ENCODE peak calls at places on chromosome 11, in five cellular contexts. H is Calu3, D is BJ, G is A673, Z is epithelial cell of esophagus. J is an unnamed sample.

GRCh38 chr11:26820739-26821138 is 98.9 kb upstream of the SLC5A12 start:
- DNase-seq in Z (peak), H (no peak), G (no peak), D (peak), J (peak)

GRCh38 chr11:114880458-114880857 is 202.1 kb downstream of the NXPE2 start:
- DNase-seq in D (no peak), G (no peak), Z (no peak), H (no peak), J (no peak)

GRCh38 chr11:115630109-115630700 is 126.0 kb upstream of the CADM1 start:
- DNase-seq in H (no peak), Z (no peak), D (no peak), G (no peak), J (no peak)

GRCh38 chr11:28739489-28740280 is 631.5 kb downstream of the METTL15 start:
- DNase-seq in G (no peak), Z (no peak), D (no peak), H (no peak), J (no peak)

GRCh38 chr11:114610984-114611944 is 15.7 kb upstream of the NXPE4 start:
- DNase-seq in H (no peak), D (no peak), G (no peak), Z (peak), J (no peak)

GRCh38 chr11:94734563-94735275 is 33.4 kb upstream of the AMOTL1 start:
- DNase-seq in Z (peak), D (no peak), H (no peak), G (peak), J (no peak)

GRCh38 chr11:126327280-126328000 is 23.6 kb downstream of the DCPS start:
- DNase-seq in G (no peak), H (peak), D (no peak), Z (no peak), J (peak)

GRCh38 chr11:2420502-2421225 is 20.1 kb downstream of the TSSC4 start:
- DNase-seq in G (peak), Z (peak), H (peak), D (no peak), J (no peak)

GRCh38 chr11:69666752-69667536 is 8.2 kb downstream of the LTO1 start:
- DNase-seq in G (no peak), H (no peak), D (no peak), Z (no peak), J (no peak)

GRCh38 chr11:17314232-17314547 is 37.4 kb upstream of the NCR3LG1 start:
- DNase-seq in G (peak), Z (peak), H (no peak), D (peak), J (peak)

GRCh38 chr11:119144825-119145476 is 3.9 kb upstream of the ABCG4 start:
- DNase-seq in G (peak), D (peak), H (peak), Z (peak), J (peak)

GRCh38 chr11:119847836-119848235 is 118.8 kb upstream of the NECTIN1 start:
- DNase-seq in D (no peak), Z (no peak), G (no peak), H (no peak), J (no peak)

GRCh38 chr11:43419460-43419859 is 60.7 kb downstream of the TTC17 start:
- DNase-seq in H (peak), G (peak), D (no peak), Z (peak), J (no peak)

GRCh38 chr11:2734181-2735052 is 34.6 kb upstream of the KCNQ1OT1 start:
- DNase-seq in G (no peak), D (no peak), Z (no peak), H (no peak), J (no peak)

GRCh38 chr11:9982796-9983579 is 311.0 kb downstream of the SBF2 start:
- DNase-seq in G (peak), Z (peak), H (peak), D (no peak), J (no peak)

GRCh38 chr11:77093056-77093891 is 9.4 kb upstream of the OMP start:
- DNase-seq in G (no peak), Z (no peak), D (no peak), H (no peak), J (no peak)

GRCh38 chr11:10022764-10023163 is 271.3 kb downstream of the SBF2 start:
- DNase-seq in Z (no peak), D (no peak), H (no peak), G (no peak), J (no peak)

DNA sequence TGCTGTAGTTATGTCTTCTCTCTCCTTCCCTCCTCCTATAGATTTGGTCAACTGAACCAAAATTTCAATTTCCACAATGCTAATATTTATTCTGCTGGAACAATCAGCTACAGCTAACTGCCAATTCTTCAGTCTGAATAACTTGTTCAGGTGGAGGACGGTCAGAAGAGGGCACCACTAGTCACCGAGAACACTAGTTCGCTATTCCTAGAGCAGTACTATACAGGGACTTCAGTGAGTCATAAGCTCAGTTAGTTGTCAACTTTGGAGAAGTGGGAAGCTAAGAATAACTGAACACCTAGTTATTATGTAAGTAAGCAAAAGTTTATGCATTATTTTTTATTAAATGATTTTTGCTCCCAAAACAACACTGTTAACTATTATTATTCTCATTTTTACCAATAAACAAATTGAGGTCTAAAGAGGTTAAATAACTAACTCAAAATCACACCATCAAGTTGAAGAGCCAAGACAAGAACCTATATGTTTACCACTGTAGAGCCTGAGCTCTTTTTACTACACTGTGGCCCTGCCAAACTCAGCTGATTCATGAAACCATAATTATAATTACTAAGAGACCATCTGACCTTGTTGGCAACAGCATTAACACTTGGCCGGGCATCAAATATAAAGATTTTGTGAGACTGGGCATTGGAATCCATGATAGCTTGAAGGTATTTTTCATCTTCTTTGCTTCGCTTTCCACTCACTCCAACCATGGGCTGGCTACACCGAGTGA is 59.0 kb downstream of the CEP57 start:
- DNase-seq in Z (peak), D (peak), G (peak), H (peak), J (peak)
- TF ChIP-seq CTCF in Z (peak), D (peak), G (peak), H (no peak), J (peak)

DNA sequence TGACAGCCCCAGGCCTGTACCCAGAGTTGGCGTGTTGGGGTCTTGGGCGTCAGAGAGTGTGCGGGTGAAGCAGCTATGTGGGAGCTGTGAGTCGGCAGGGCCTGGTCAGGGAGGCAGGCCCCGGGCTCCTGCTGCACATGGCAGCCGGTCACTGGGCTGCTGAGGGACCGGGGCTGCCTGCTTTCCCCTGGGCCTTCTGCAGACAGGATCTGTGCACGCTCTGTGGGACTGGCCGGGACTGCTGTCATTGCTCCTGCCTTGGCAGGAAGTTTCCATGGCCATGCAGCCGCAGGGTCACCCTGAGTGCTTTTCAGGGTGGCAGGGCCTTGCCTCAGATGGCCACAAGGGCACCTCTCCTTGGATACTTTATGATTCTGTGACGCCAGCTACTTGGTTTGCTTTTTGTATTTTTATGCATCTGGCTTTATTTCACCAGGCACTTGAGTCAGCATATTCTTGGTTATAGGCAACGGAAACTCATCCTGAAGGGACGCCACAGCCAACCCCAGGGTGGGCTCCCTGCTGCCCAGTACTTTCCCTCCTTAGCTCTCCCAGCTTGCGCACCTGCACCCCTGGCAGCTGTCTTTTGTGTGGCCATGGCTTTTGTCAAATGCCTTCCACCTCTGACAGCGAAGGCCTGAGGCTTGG is 52.5 kb downstream of the AP2A2 start:
- DNase-seq in H (no peak), Z (no peak), G (no peak), D (no peak), J (no peak)
- TF ChIP-seq CTCF in H (no peak), Z (no peak), G (no peak), D (no peak), J (no peak)

GRCh38 chr11:110747531-110747930 is 35.3 kb upstream of the ARHGAP20 start:
- DNase-seq in Z (no peak), G (no peak), D (no peak), H (no peak), J (no peak)
- TF ChIP-seq CTCF in Z (no peak), G (no peak), D (no peak), H (no peak), J (no peak)

DNA sequence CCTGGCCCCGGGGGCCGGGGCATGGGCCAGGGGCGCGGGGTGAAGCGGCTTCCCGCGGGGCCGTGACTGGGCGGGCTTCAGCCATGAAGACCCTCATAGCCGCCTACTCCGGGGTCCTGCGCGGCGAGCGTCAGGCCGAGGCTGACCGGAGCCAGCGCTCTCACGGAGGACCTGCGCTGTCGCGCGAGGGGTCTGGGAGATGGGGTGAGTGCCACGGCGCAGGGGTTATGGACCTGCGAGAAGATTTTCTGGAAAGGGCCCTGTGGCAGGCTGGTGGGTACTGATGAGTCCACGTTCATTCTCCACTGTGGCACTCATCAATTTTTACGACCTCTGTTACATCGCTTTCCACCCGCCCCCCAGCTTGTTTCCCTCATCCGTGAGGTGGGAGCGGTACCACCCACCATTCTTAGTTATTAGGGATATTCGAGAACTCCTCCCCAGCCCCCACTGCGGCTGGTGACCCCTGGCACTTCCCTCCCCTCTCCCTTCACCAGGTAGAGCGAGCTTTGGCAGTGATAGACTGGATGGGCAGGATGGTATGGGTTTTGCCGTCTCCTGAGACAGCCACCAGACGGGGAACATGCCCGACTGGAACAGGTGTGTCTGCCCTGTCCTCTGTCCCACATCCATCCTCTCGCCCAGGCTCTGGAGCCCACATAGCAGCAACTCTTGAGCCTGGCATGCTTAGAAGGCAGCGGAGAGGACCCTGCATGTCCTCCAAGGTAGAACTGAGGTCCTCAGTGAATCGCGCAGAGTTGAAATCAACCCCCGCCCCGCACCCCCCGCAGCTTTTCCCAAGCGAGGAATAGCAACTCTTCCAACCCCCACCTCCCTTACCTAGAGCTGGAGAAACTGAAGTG is 562 bp downstream of the DGAT2 start:
- DNase-seq in G (no peak), Z (peak), H (no peak), D (no peak), J (no peak)
- TF ChIP-seq CTCF in G (no peak), Z (no peak), H (no peak), D (no peak), J (no peak)

J was measured in retinal pigment epithelial cell.